ENCODE peak calls at places on chromosomes 6 and 20, in four cellular contexts. M, E, S and F are unnamed samples.

GRCh38 chr20:13338999-13339411 is 117.9 kb downstream of the ISM1 start:
- DNase-seq in M (no peak), E (no peak), S (no peak), F (no peak)

GRCh38 chr6:122026572-122027369 is 372.7 kb upstream of the HSF2 start:
- DNase-seq in M (no peak), E (no peak), S (no peak), F (no peak)

GRCh38 chr6:21800948-21801438 is 207.4 kb downstream of the SOX4 start:
- DNase-seq in M (no peak), E (no peak), S (no peak), F (no peak)

GRCh38 chr6:49142422-49143151 is 320.5 kb downstream of the MMUT start:
- DNase-seq in M (no peak), E (no peak), S (no peak), F (no peak)

GRCh38 chr20:31605902-31606677 is 1.0 kb downstream of the ID1 start:
- DNase-seq in M (no peak), E (no peak), S (no peak), F (no peak)

GRCh38 chr20:54416770-54417169 is 58.6 kb upstream of the DOK5 start:
- DNase-seq in M (no peak), E (no peak), S (no peak), F (no peak)

GRCh38 chr6:20732896-20733295 is 198.6 kb downstream of the CDKAL1 start:
- DNase-seq in M (no peak), E (no peak), S (no peak), F (no peak)

GRCh38 chr20:20624914-20625313 is 87.5 kb downstream of the RALGAPA2 start:
- DNase-seq in M (no peak), E (no peak), S (no peak), F (no peak)

GRCh38 chr6:11279213-11279780 is 46.8 kb upstream of the NEDD9 start:
- DNase-seq in M (no peak), E (no peak), S (no peak), F (no peak)

GRCh38 chr6:134235937-134236751 is 81.8 kb downstream of the SGK1 start:
- DNase-seq in M (peak), E (peak), S (no peak), F (peak)

GRCh38 chr6:169571123-169571962 is 130.5 kb downstream of the WDR27 start:
- DNase-seq in M (no peak), E (no peak), S (no peak), F (no peak)

GRCh38 chr6:126172151-126172550 is 167.8 kb upstream of the CENPW start:
- DNase-seq in M (no peak), E (no peak), S (no peak), F (no peak)

GRCh38 chr6:91781946-91782345 is 1195.1 kb upstream of the MAP3K7 start:
- DNase-seq in M (no peak), E (no peak), S (no peak), F (no peak)

GRCh38 chr20:40294747-40295146 is 394.3 kb downstream of the MAFB start:
- DNase-seq in M (no peak), E (no peak), S (no peak), F (no peak)

DNA sequence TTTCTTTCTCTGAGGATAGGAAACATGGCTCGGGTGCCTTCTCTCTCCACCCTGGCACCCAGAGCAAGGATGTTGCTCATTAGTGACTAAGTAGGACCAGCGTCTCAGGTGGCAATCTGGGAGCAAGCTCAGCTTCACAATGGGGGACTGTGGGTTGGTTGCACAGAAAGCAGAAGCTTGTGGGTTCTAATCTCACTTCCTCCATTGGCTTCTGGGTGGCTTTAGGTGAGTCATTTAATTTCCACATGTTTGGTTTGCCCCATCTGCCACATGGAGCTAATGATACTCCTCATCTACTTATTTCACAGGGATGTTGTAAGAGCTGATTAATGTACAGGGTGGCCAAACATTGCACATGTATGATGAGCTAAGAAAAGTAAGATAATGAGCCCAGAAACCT is 54.8 kb upstream of the AKIRIN2 start:
- DNase-seq in M (peak), E (peak), S (peak), F (peak)
- TF ChIP-seq POLR2AphosphoS5 in M (no peak), E (peak), S (peak), F (no peak)

DNA sequence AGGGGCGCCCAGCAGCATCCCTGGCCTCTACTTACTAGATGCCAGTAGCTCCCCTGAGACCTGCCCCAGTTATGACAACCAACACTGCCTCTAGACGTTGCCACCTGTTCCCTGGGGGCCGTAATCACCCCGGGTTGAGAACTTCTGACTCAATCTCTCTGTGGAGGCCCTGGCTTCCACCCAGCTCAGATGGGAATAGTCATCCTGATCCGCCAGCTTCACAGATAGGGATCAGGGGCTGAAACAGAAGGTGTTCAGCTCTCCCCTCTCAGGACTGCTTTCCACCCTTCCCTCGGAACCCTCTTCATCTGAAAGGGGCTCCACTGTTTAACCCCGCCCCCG is 3.3 kb downstream of the CAPN11 start:
- DNase-seq in M (no peak), E (no peak), S (peak), F (no peak)
- TF ChIP-seq SPI1 in M (no peak), E (no peak), S (no peak), F (no peak)

GRCh38 chr6:143745160-143746133 is 67.7 kb downstream of the PHACTR2 start:
- DNase-seq in M (no peak), E (no peak), S (no peak), F (no peak)
- TF ChIP-seq POLR2AphosphoS5 in M (no peak), E (no peak), S (no peak), F (no peak)

DNA sequence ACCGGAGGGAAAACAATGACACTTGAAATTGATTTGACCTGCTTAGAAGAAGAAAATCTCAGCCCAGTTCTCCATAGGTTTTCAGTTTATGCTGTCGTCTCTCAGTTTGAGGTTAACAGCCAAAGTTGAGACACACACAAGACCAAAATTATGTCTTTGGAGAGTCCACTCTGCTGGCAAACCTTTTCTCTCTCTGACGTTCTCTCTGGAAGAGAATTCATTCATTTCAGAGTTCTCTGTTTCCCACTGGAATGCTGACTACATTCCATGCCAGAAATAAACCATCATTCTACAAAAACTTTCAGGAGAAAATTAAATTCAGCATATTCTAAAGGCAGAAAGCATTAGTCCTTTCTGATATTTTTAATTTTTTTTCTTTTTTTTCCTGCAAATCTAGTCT is 155.2 kb downstream of the TFAP2A start:
- DNase-seq in M (no peak), E (no peak), S (no peak), F (no peak)
- TF ChIP-seq SPI1 in M (no peak), E (no peak), S (no peak), F (no peak)

GRCh38 chr6:163965426-163966348 is 551.2 kb downstream of the QKI start:
- DNase-seq in M (no peak), E (no peak), S (no peak), F (no peak)
- TF ChIP-seq POLR2AphosphoS5 in M (no peak), E (no peak), S (no peak), F (no peak)

GRCh38 chr20:25856256-25856884 is 159.7 kb upstream of the ZNF337 start:
- DNase-seq in M (no peak), E (no peak), S (no peak), F (no peak)

GRCh38 chr20:25863536-25864325 is 167.1 kb upstream of the ZNF337 start:
- DNase-seq in M (no peak), E (no peak), S (no peak), F (no peak)

GRCh38 chr20:25860531-25861150 is 164.0 kb upstream of the ZNF337 start:
- DNase-seq in M (no peak), E (no peak), S (no peak), F (no peak)

GRCh38 chr20:25859649-25860530 is 163.2 kb upstream of the ZNF337 start:
- DNase-seq in M (no peak), E (peak), S (peak), F (no peak)

GRCh38 chr20:25858495-25859425 is 162.1 kb upstream of the ZNF337 start:
- DNase-seq in M (no peak), E (no peak), S (no peak), F (no peak)
- TF ChIP-seq SPI1 in M (no peak), E (no peak), S (no peak), F (no peak)

GRCh38 chr6:105223242-105223641 is 43.4 kb upstream of the POPDC3 start:
- DNase-seq in M (no peak), E (no peak), S (no peak), F (no peak)

GRCh38 chr6:105227292-105227628 is 47.4 kb upstream of the POPDC3 start:
- DNase-seq in M (no peak), E (no peak), S (no peak), F (no peak)

GRCh38 chr6:105226598-105227291 is 46.9 kb upstream of the POPDC3 start:
- DNase-seq in M (no peak), E (no peak), S (no peak), F (no peak)
- TF ChIP-seq POLR2AphosphoS5 in M (no peak), E (no peak), S (no peak), F (no peak)

GRCh38 chr6:107820571-107821261 is 3.4 kb downstream of the SCML4 start:
- DNase-seq in M (no peak), E (no peak), S (no peak), F (no peak)
- TF ChIP-seq SPI1 in M (no peak), E (no peak), S (no peak), F (no peak)

DNA sequence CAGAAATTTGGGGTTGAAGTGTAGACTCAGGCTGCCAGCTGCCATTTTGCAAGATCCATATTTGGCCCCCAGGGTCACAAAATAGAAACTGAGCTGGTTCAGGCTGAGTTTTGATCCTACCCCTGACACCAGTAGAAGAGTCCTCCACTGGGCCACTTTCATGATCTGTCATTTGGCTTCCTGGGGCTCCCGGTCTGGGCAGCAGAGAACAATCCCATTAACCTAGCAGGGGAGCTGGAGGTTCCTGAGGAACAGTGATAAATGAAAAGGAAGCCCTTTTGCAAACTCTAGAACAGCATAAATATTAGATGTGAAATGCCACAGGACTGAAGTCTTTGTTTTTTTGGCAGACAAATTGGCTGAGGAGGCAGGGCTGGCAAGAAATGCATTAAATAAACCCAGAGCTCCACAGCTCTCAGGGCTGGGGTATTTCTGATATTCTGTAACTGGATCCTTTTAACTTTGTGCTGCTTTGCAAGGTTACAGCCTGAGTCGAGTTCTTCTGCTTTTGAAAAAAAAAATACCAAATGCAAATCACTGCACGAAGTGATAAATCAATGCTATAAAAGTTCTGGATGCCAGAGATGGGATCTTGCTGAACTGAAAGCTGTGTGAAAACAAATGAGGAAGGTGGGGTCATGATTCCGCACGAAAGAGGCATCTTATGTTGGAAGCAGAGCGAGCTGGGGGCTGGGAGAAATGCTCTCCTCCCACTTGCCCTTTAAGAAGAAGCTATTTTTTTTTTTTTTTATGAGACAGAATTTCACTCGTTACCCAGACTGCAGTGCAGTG is 64.4 kb downstream of the SULF2 start:
- DNase-seq in M (no peak), E (no peak), S (no peak), F (no peak)
- TF ChIP-seq POLR2AphosphoS5 in M (no peak), E (no peak), S (no peak), F (no peak)